ENCODE peak calls at places on chromosomes 11 and 22, in nine cellular contexts. R is activated effector memory CD4-positive, alpha-beta T cell treated with anti-CD3 and anti-CD28 coated beads, Interleukin-2, amount 50 U/mL, for 16 hours; K is heart right ventricle; U is left cardiac atrium; Y is A549; B is RPMI7951; O is HEK293T; V is natural killer cell treated with Interleukin-12 subunit alpha and Interleukin-12 subunit beta and Interleukin-15 and Interleukin-18, amount 100 ng/mL, for 72 hours; C is SK-N-SH. X is an unnamed sample.

GRCh38 chr11:73077454-73077853 is 64.7 kb downstream of the FCHSD2 start:
- DNase-seq in R (no peak), K (no peak), U (no peak), Y (no peak), B (no peak), O (no peak), V (no peak), C (no peak), X (no peak)

GRCh38 chr22:37803195-37803635 is 4.5 kb upstream of the GCAT start:
- DNase-seq in R (no peak), K (no peak), U (no peak), Y (no peak), B (no peak), O (no peak), V (no peak), C (no peak), X (no peak)

GRCh38 chr11:47607380-47607779 is 13.2 kb upstream of the C1QTNF4 start:
- DNase-seq in R (no peak), K (peak; percentile 40), U (no peak), Y (no peak), B (peak; percentile 85), O (no peak), V (no peak), C (no peak), X (no peak)

GRCh38 chr11:69361466-69361865 is 67.5 kb downstream of the MYEOV start:
- DNase-seq in R (no peak), K (no peak), U (no peak), Y (no peak), B (no peak), O (no peak), V (no peak), C (no peak), X (no peak)

GRCh38 chr11:118241191-118242098 is 10.7 kb downstream of the MPZL3 start:
- DNase-seq in R (peak; percentile 86), K (peak; percentile 20), U (peak; percentile 37), Y (no peak), B (peak; percentile 37), O (no peak), V (peak; percentile 86), C (no peak), X (no peak)

GRCh38 chr22:19179472-19180048 is 1.0 kb upstream of the SLC25A1 start:
- DNase-seq in R (peak; percentile 80), K (peak; percentile 69), U (peak; percentile 81), Y (peak; percentile 84), B (peak; percentile 73), O (peak; percentile 87), V (peak; percentile 76), C (peak; percentile 87), X (no peak)

GRCh38 chr11:133836076-133836548 is 9.2 kb downstream of the SPATA19 start:
- DNase-seq in R (no peak), K (no peak), U (no peak), Y (no peak), B (no peak), O (no peak), V (no peak), C (no peak), X (no peak)

GRCh38 chr11:132540586-132540985 is 991.7 kb downstream of the OPCML start:
- DNase-seq in R (no peak), K (no peak), U (no peak), Y (no peak), B (no peak), O (no peak), V (no peak), C (no peak), X (no peak)

GRCh38 chr11:69487391-69487790 is 5.9 kb downstream of the LINC01488 start:
- DNase-seq in R (no peak), K (no peak), U (peak; percentile 17), Y (no peak), B (no peak), O (no peak), V (no peak), C (no peak), X (no peak)

GRCh38 chr11:59184876-59185275 is 12.9 kb downstream of the DTX4 start:
- DNase-seq in R (no peak), K (no peak), U (no peak), Y (no peak), B (no peak), O (no peak), V (no peak), C (no peak), X (no peak)

GRCh38 chr22:45548991-45549736 is 46.5 kb downstream of the FBLN1 start:
- DNase-seq in R (no peak), K (no peak), U (peak; percentile 48), Y (peak; percentile 88), B (peak; percentile 79), O (no peak), V (no peak), C (no peak), X (no peak)

GRCh38 chr11:102260241-102260640 is 57.0 kb upstream of the BIRC3 start:
- DNase-seq in R (no peak), K (no peak), U (no peak), Y (no peak), B (peak; percentile 58), O (no peak), V (no peak), C (no peak), X (no peak)

GRCh38 chr11:57514538-57515331 is 767 bp downstream of the SLC43A1 start:
- DNase-seq in R (peak; percentile 80), K (peak; percentile 63), U (peak; percentile 75), Y (no peak), B (peak; percentile 40), O (peak; percentile 42), V (peak; percentile 69), C (peak; percentile 79), X (no peak)

GRCh38 chr22:45179276-45180049 is 15.7 kb downstream of the NUP50 start:
- DNase-seq in R (no peak), K (no peak), U (no peak), Y (no peak), B (no peak), O (no peak), V (no peak), C (no peak), X (no peak)

GRCh38 chr11:47714554-47715081 is 551 bp downstream of the AGBL2 start:
- DNase-seq in R (no peak), K (no peak), U (no peak), Y (peak; percentile 11), B (peak; percentile 4), O (no peak), V (no peak), C (no peak), X (no peak)

GRCh38 chr22:24445481-24446290 is 18.3 kb downstream of the ADORA2A start:
- DNase-seq in R (peak; percentile 64), K (no peak), U (no peak), Y (no peak), B (no peak), O (no peak), V (no peak), C (peak; percentile 70), X (no peak)

GRCh38 chr11:128632151-128632791 is 44.9 kb upstream of the ETS1 start:
- DNase-seq in R (peak; percentile 74), K (no peak), U (no peak), Y (peak; percentile 44), B (peak; percentile 55), O (peak; percentile 62), V (no peak), C (peak; percentile 67), X (no peak)

GRCh38 chr22:17167486-17167885 is 8.4 kb upstream of the HDHD5 start:
- DNase-seq in R (no peak), K (peak; percentile 74), U (peak; percentile 59), Y (no peak), B (peak; percentile 9), O (no peak), V (no peak), C (no peak), X (no peak)

GRCh38 chr22:33513388-33514336 is 406.6 kb downstream of the LARGE1 start:
- DNase-seq in R (no peak), K (no peak), U (no peak), Y (no peak), B (no peak), O (no peak), V (no peak), C (no peak), X (no peak)

GRCh38 chr11:73971175-73971719 is 11.4 kb downstream of the UCP2 start:
- DNase-seq in R (no peak), K (no peak), U (no peak), Y (no peak), B (no peak), O (no peak), V (no peak), C (no peak), X (no peak)

GRCh38 chr11:75239551-75240290 is 853 bp upstream of the TPBGL start:
- DNase-seq in R (peak; percentile 30), K (no peak), U (no peak), Y (no peak), B (no peak), O (no peak), V (no peak), C (peak; percentile 10), X (no peak)

GRCh38 chr22:50595189-50595588 is 5.4 kb upstream of the MAPK8IP2 start:
- DNase-seq in R (no peak), K (no peak), U (no peak), Y (no peak), B (peak; percentile 41), O (no peak), V (peak; percentile 45), C (no peak), X (no peak)

GRCh38 chr11:83611616-83612015 is 325.4 kb upstream of the CCDC90B start:
- DNase-seq in R (no peak), K (no peak), U (no peak), Y (no peak), B (no peak), O (no peak), V (no peak), C (no peak), X (no peak)

GRCh38 chr22:35638408-35638807 is 9.8 kb upstream of the APOL6 start:
- DNase-seq in R (peak; percentile 4), K (peak; percentile 93), U (peak; percentile 91), Y (no peak), B (peak; percentile 95), O (no peak), V (no peak), C (peak; percentile 89), X (no peak)

X was measured in central memory CD8-positive, alpha-beta T cell.